ENCODE peak calls at places on chromosomes 7 and 10, in seven cellular contexts. P is hepatocyte, X is OCI-LY7, S is K562, J is IMR-90, F is HepG2, O is fibroblast of lung. K is an unnamed sample.

GRCh38 chr7:26398436-26399308 is 107.0 kb downstream of the SNX10 start:
- DNase-seq in P (peak), X (peak), S (peak), J (peak), F (no peak), O (peak), K (peak)

GRCh38 chr7:75762350-75762917 is 9.6 kb downstream of the CCL26 start:
- DNase-seq in P (peak), X (peak), S (peak), J (peak), F (peak), O (peak), K (peak)

GRCh38 chr10:100109670-100110069 is 28.0 kb upstream of the CPN1 start:
- DNase-seq in P (no peak), X (peak), S (no peak), J (no peak), F (no peak), O (no peak), K (no peak)

GRCh38 chr10:111034598-111035310 is 42.1 kb upstream of the ADRA2A start:
- DNase-seq in P (no peak), X (no peak), S (no peak), J (peak), F (no peak), O (peak), K (no peak)

GRCh38 chr7:118626739-118627138 is 402.2 kb downstream of the ANKRD7 start:
- DNase-seq in P (no peak), X (peak), S (no peak), J (no peak), F (no peak), O (no peak), K (peak)

GRCh38 chr10:119654540-119654939 is 3.4 kb downstream of the BAG3 start:
- DNase-seq in P (no peak), X (no peak), S (no peak), J (no peak), F (peak), O (no peak), K (peak)

GRCh38 chr7:54546081-54546985 is 4.2 kb downstream of the VSTM2A start:
- DNase-seq in P (peak), X (no peak), S (peak), J (no peak), F (peak), O (no peak), K (no peak)

GRCh38 chr7:40826419-40827216 is 691.8 kb downstream of the SUGCT start:
- DNase-seq in P (no peak), X (no peak), S (no peak), J (peak), F (peak), O (peak), K (peak)

GRCh38 chr7:3495530-3495929 is 194.5 kb downstream of the SDK1 start:
- DNase-seq in P (no peak), X (no peak), S (no peak), J (no peak), F (no peak), O (no peak), K (no peak)

GRCh38 chr10:21935439-21936023 is 68.0 kb downstream of the DNAJC1 start:
- DNase-seq in P (no peak), X (no peak), S (no peak), J (no peak), F (no peak), O (no peak), K (no peak)

GRCh38 chr7:7265057-7265456 is 82.7 kb downstream of the C1GALT1 start:
- DNase-seq in P (no peak), X (no peak), S (no peak), J (peak), F (no peak), O (peak), K (no peak)

GRCh38 chr7:88267421-88267820 is 39.3 kb downstream of the STEAP4 start:
- DNase-seq in P (no peak), X (no peak), S (no peak), J (no peak), F (no peak), O (no peak), K (no peak)

GRCh38 chr7:157824819-157825121 is 488.0 kb downstream of the DNAJB6 start:
- DNase-seq in P (no peak), X (no peak), S (no peak), J (no peak), F (no peak), O (no peak), K (no peak)

GRCh38 chr7:34309584-34309983 is 348.4 kb upstream of the NPSR1 start:
- DNase-seq in P (no peak), X (no peak), S (no peak), J (no peak), F (no peak), O (no peak), K (no peak)

GRCh38 chr10:114686013-114686412 is 27.9 kb upstream of the ABLIM1 start:
- DNase-seq in P (no peak), X (no peak), S (no peak), J (no peak), F (no peak), O (no peak), K (peak)

GRCh38 chr7:76318488-76319353 is 16.2 kb downstream of the HSPB1 start:
- DNase-seq in P (peak), X (peak), S (peak), J (peak), F (peak), O (peak), K (peak)

GRCh38 chr7:47556511-47557180 is 25.3 kb downstream of the TNS3 start:
- DNase-seq in P (no peak), X (no peak), S (no peak), J (no peak), F (no peak), O (peak), K (no peak)

GRCh38 chr7:1225462-1226154 is 7.1 kb upstream of the UNCX start:
- DNase-seq in P (peak), X (no peak), S (peak), J (no peak), F (no peak), O (no peak), K (no peak)

GRCh38 chr7:141430426-141431142 is 120.6 kb upstream of the AGK start:
- DNase-seq in P (no peak), X (no peak), S (no peak), J (no peak), F (no peak), O (no peak), K (no peak)
- TF ChIP-seq CTCF in P (no peak), X (no peak), S (no peak), J (no peak), F (no peak), O (no peak), K (no peak)

GRCh38 chr7:125828153-125828690 is 898.6 kb upstream of the POT1 start:
- DNase-seq in P (no peak), X (no peak), S (no peak), J (no peak), F (no peak), O (peak), K (peak)

GRCh38 chr7:125820495-125820894 is 890.9 kb upstream of the POT1 start:
- DNase-seq in P (no peak), X (no peak), S (no peak), J (no peak), F (no peak), O (peak), K (no peak)

GRCh38 chr7:125823538-125823937 is 893.9 kb upstream of the POT1 start:
- DNase-seq in P (no peak), X (no peak), S (no peak), J (no peak), F (no peak), O (no peak), K (no peak)
- H3K4me2 ChIP-seq in P (no peak), X (no peak), S (no peak), J (no peak), F (no peak), O (no peak), K (no peak)

GRCh38 chr10:88401671-88402347 is 181.3 kb downstream of the RNLS start:
- DNase-seq in P (no peak), X (no peak), S (no peak), J (peak), F (no peak), O (peak), K (peak)
- TF ChIP-seq CTCF in P (peak), X (peak), S (no peak), J (peak), F (no peak), O (peak), K (peak)

GRCh38 chr10:96840841-96841518 is 8.9 kb downstream of the LCOR start:
- DNase-seq in P (peak), X (no peak), S (no peak), J (peak), F (peak), O (peak), K (peak)
- H3K4me2 ChIP-seq in P (peak), X (no peak), S (peak), J (peak), F (peak), O (no peak), K (peak)

GRCh38 chr7:131507592-131508331 is 48.7 kb downstream of the PODXL start:
- DNase-seq in P (peak), X (peak), S (peak), J (peak), F (peak), O (peak), K (peak)
- TF ChIP-seq CTCF in P (peak), X (peak), S (peak), J (peak), F (peak), O (peak), K (peak)

K was measured in mammary epithelial cell.